ENCODE peak calls at places on chromosomes 1 and 21, in ten cellular contexts. Z is PC-3; U is spleen; Q is SJSA1; G is sigmoid colon; I is effector memory CD4-positive, alpha-beta T cell; D is BE2C; M is left ventricle myocardium inferior; Y is heart left ventricle; N is aorta. L is an unnamed sample. For H3K9me3 and H3K4me1, the result is how much of the 10 kb centered on the place peaks cover.

GRCh38 chr1:64093941-64094340 is 109.5 kb upstream of the UBE2U start:
- DNase-seq in M (no peak), I (no peak), Z (peak), D (no peak), N (no peak), G (no peak), Q (peak), Y (no peak), U (no peak), L (no peak)

GRCh38 chr1:205344010-205344808 is 12.5 kb downstream of the KLHDC8A start:
- DNase-seq in U (peak), N (peak), D (peak), Q (no peak), Z (no peak), M (no peak), G (no peak), I (no peak), Y (no peak), L (no peak)

GRCh38 chr1:175168782-175169181 is 23.8 kb downstream of the KIAA0040 start:
- DNase-seq in U (no peak), D (no peak), N (no peak), Y (no peak), G (no peak), Z (no peak), Q (no peak), I (no peak), M (no peak), L (no peak)

GRCh38 chr1:184480711-184481110 is 93.9 kb downstream of the C1orf21 start:
- DNase-seq in Z (no peak), G (no peak), M (no peak), D (no peak), U (no peak), Q (no peak), N (no peak), I (no peak), Y (no peak), L (no peak)

GRCh38 chr1:168195199-168196135 is 16.7 kb downstream of the TIPRL start:
- DNase-seq in Q (no peak), Y (no peak), Z (no peak), I (no peak), G (no peak), D (no peak), U (no peak), N (no peak), M (no peak), L (no peak)

GRCh38 chr1:175618559-175618958 is 124.8 kb downstream of the TNR start:
- DNase-seq in M (no peak), D (no peak), G (no peak), U (no peak), Q (no peak), I (no peak), Y (no peak), Z (no peak), N (no peak), L (no peak)

GRCh38 chr1:112540395-112540794 is 31.6 kb downstream of the WNT2B start:
- DNase-seq in I (no peak), G (no peak), Q (no peak), Z (no peak), Y (no peak), D (no peak), M (no peak), U (no peak), N (no peak), L (no peak)

GRCh38 chr1:117709398-117709797 is 103.5 kb downstream of the TENT5C start:
- DNase-seq in G (no peak), I (no peak), D (no peak), Q (peak), N (no peak), M (no peak), Z (no peak), U (no peak), Y (no peak), L (no peak)

GRCh38 chr1:236701782-236702181 is 15.5 kb downstream of the ACTN2 start:
- DNase-seq in Q (no peak), U (no peak), Y (no peak), D (no peak), G (no peak), Z (no peak), I (no peak), N (no peak), M (no peak), L (no peak)

GRCh38 chr1:85865183-85865582 is 156.9 kb upstream of the ZNHIT6 start:
- DNase-seq in Q (no peak), I (no peak), Y (no peak), G (no peak), M (no peak), U (no peak), Z (no peak), D (no peak), N (no peak), L (no peak)

GRCh38 chr21:42103843-42104242 is 32.7 kb downstream of the UMODL1 start:
- DNase-seq in G (no peak), N (no peak), U (no peak), D (no peak), Q (no peak), I (no peak), Z (no peak), M (no peak), Y (no peak), L (no peak)

GRCh38 chr1:211641942-211642341 is 33.5 kb downstream of the NEK2 start:
- DNase-seq in Y (no peak), U (no peak), D (no peak), N (no peak), I (no peak), G (no peak), Q (no peak), M (no peak), Z (no peak), L (no peak)

GRCh38 chr1:225658041-225658440 is 5.1 kb upstream of the ENAH start:
- DNase-seq in G (no peak), Z (no peak), I (no peak), N (no peak), Q (no peak), D (no peak), Y (no peak), U (no peak), M (no peak), L (no peak)

GRCh38 chr1:40058453-40059291 is 18.1 kb downstream of the CAP1 start:
- DNase-seq in U (no peak), G (no peak), D (no peak), Z (peak), Q (no peak), Y (no peak), M (no peak), I (no peak), N (no peak), L (no peak)

GRCh38 chr21:33202464-33203363 is 27.0 kb upstream of the IFNAR2 start:
- DNase-seq in U (no peak), I (no peak), N (no peak), D (no peak), G (no peak), Y (no peak), Z (no peak), Q (no peak), M (no peak), L (no peak)

GRCh38 chr1:202621446-202621845 is 88.8 kb downstream of the SYT2 start:
- DNase-seq in M (no peak), N (peak), Y (no peak), Q (no peak), G (no peak), Z (no peak), D (no peak), I (no peak), U (peak), L (no peak)

GRCh38 chr1:175152006-175152652 is 40.4 kb downstream of the KIAA0040 start:
- DNase-seq in Z (peak), M (peak), G (peak), D (peak), Q (peak), N (peak), I (peak), Y (no peak), U (peak), L (peak)

GRCh38 chr21:37564924-37565529 is 198.5 kb downstream of the DYRK1A start:
- DNase-seq in Z (peak), I (no peak), M (no peak), G (no peak), U (no peak), N (no peak), Q (peak), D (no peak), Y (no peak), L (no peak)

GRCh38 chr1:234597894-234598293 is 12.1 kb downstream of the IRF2BP2 start:
- DNase-seq in D (peak), G (no peak), N (no peak), Z (peak), Q (peak), U (no peak), M (peak), I (peak), Y (peak), L (peak)

GRCh38 chr1:222071313-222071886 is 329.5 kb upstream of the DUSP10 start:
- DNase-seq in D (no peak), G (no peak), I (no peak), Z (no peak), N (no peak), U (no peak), Q (no peak), Y (no peak), M (no peak), L (no peak)

GRCh38 chr1:23779826-23780371 is 1.7 kb downstream of the PITHD1 start:
- DNase-seq in I (no peak), U (no peak), D (no peak), N (no peak), Z (peak), Y (no peak), Q (peak), M (no peak), G (no peak), L (no peak)

GRCh38 chr1:157103283-157103682 is 3.7 kb upstream of the ETV3L start:
- DNase-seq in Q (no peak), Z (no peak), D (no peak), Y (no peak), G (peak), I (no peak), N (no peak), U (peak), M (no peak), L (no peak)

GRCh38 chr1:101996830-101997485 is at the start of gene OLFM3:
- DNase-seq in Y (peak), I (no peak), N (no peak), D (peak), Z (no peak), Q (peak), U (peak), G (no peak), M (no peak), L (peak)

GRCh38 chr1:8133657-8134430 is 107.7 kb upstream of the ERRFI1 start:
- DNase-seq in N (peak), Z (peak), Y (peak), Q (peak), I (no peak), G (peak), D (no peak), M (peak), U (no peak), L (peak)

GRCh38 chr1:152902676-152903075 is 5.7 kb upstream of the IVL start:
- DNase-seq in Y (no peak), M (no peak), Z (no peak), N (no peak), I (no peak), U (no peak), G (no peak), D (no peak), Q (no peak), L (no peak)

GRCh38 chr1:244836135-244836521 is 670 bp downstream of the COX20 start:
- DNase-seq in Z (peak), U (no peak), M (no peak), Q (peak), G (no peak), D (no peak), I (no peak), N (no peak), Y (no peak), L (peak)

GRCh38 chr1:151513626-151514101 is 2.5 kb downstream of the CGN start:
- DNase-seq in Q (no peak), Y (no peak), M (no peak), N (no peak), Z (peak), I (no peak), G (peak), U (no peak), D (peak), L (no peak)

GRCh38 chr21:41250519-41250918 is 66.1 kb upstream of the FAM3B start:
- DNase-seq in M (no peak), Z (peak), D (no peak), U (no peak), N (no peak), I (no peak), Y (no peak), G (no peak), Q (no peak), L (no peak)

GRCh38 chr1:63669151-63669961 is 76.1 kb downstream of the PGM1 start:
- DNase-seq in G (no peak), Z (no peak), N (no peak), U (no peak), I (no peak), D (no peak), Q (no peak), M (no peak), Y (no peak), L (no peak)

GRCh38 chr1:212010004-212010403 is 25.4 kb downstream of the INTS7 start:
- DNase-seq in I (no peak), Y (no peak), G (no peak), D (no peak), Z (no peak), Q (no peak), N (no peak), M (no peak), U (no peak), L (no peak)

GRCh38 chr1:33624261-33624990 is 152.0 kb downstream of the ZSCAN20 start:
- DNase-seq in N (no peak), G (no peak), D (no peak), U (no peak), M (no peak), Y (no peak), I (no peak), Q (no peak), Z (no peak), L (no peak)

GRCh38 chr1:33626801-33627200 is 154.4 kb downstream of the ZSCAN20 start:
- DNase-seq in Z (no peak), M (no peak), G (no peak), Y (no peak), Q (no peak), I (no peak), U (no peak), N (no peak), D (no peak), L (peak)

GRCh38 chr1:33623811-33624210 is 151.4 kb downstream of the ZSCAN20 start:
- DNase-seq in Y (no peak), M (no peak), I (no peak), U (no peak), Q (no peak), D (no peak), Z (no peak), G (no peak), N (no peak), L (no peak)

GRCh38 chr1:33624991-33625870 is 152.8 kb downstream of the ZSCAN20 start:
- DNase-seq in D (no peak), M (no peak), U (no peak), N (no peak), I (no peak), Z (no peak), Y (no peak), Q (no peak), G (no peak), L (peak)
- H3K9me3 ChIP-seq in D (under half), M (under half), U (under half), N (under half), I (under half), Z (under half), Y (under half), Q (under half), G (under half), L (under half)

DNA sequence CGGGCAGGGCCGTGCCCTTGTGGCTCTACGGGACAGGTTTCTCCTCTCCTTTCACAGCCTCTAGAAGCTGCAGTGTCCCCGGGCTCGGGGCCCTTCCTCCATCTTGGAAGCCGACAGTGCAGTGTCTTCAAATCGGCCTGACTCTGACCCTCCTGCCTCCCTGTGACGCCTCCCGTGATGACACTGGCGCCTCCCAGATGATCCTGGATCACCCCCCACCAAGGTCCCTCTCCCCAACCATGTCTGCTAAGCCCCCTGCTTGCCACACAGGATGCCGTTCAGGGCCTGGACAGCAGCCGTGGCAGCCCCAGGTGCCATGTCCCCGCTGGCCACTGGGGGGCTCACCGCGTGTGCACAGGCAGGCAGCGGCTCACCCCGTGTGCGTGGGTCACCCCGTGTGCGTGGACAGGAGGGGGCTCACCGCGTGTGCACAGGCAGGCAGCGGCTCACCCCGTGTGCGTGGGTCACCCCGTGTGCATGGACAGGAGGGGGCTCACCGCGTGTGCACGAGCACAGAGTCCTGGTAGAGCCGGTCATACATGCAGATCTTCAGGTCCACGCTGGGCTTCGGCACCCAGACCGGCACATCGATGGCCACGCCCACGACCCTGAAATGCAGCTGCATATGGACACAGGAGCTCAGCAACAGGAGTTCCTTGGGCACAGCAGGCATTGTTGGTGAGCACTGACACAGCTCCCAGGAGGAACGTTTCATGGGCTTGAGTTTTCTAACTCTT is 24.9 kb upstream of the TMEM52 start:
- DNase-seq in Q (peak), G (no peak), Y (no peak), M (no peak), Z (peak), N (peak), D (peak), I (no peak), U (peak), L (peak)
- H3K4me3 ChIP-seq in Q (no peak), G (peak), Y (no peak), M (peak), Z (peak), N (no peak), D (peak), I (no peak), U (peak), L (peak)

DNA sequence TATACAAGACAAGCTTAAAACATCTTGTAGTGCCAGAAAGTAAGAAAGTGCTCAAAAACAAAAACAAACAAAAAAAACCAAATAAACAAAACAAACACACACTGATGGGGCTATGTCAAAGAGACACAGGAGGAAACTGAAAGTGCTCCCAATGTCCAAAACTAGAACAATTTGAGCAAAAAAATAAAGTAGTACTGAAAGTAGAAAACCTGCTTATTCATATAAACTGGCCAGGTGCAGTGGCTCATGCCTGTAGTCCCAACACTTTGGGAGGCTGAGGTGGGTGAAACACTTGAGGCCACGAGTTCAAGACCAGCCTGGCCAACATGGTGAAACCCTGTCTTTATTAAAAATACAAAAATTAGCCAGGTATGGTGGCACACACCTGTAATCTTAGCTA is 129.9 kb downstream of the GLUL start:
- DNase-seq in Y (no peak), N (no peak), Z (no peak), U (no peak), G (no peak), M (no peak), I (no peak), D (no peak), Q (no peak), L (no peak)
- H3K4me1 ChIP-seq in Y (under half), N (under half), Z (under half), U (under half), G (under half), M (under half), I (under half), D (under half), Q (under half), L (under half)

DNA sequence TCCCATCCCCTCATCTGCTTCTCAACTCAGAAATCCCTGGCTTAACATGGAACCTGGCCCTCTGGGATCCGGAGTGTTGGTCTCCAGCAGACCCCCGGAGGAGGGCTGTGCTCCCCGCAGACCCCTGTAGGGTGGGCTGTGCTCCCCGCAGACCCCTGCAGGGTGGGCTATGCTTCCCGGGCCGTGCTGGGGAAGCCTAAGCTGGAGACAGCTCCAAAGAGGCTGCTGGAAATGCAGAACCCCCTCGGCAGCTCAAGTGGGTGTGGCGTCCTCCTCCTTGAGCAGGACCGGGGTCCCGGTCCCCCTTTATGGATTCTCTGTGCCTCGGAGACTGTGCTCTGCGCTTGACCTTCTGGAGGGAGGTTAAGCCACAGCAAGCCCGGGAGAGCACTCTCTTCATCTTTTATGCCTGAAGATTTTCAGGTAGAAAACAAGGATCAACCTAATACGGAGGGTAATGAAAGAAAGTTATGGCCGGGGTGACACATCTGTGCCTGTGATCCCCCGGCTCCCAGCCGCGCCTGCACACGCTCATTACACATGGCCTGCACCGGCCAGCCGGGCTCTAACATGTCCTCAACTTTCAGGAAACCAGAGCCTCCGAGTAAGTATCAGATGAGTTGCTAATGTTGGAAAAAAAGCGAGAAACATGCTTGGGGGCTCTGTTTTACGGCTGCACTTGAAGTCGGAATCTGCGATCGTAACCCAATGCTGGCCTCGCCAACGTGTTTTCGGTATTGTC is 87.7 kb upstream of the ACTRT2 start:
- DNase-seq in D (no peak), Q (no peak), Y (peak), G (no peak), M (no peak), Z (no peak), N (peak), I (no peak), U (peak), L (no peak)
- H3K9me3 ChIP-seq in D (under half), Q (under half), Y (under half), G (under half), M (under half), Z (under half), N (under half), I (under half), U (under half), L (under half)

DNA sequence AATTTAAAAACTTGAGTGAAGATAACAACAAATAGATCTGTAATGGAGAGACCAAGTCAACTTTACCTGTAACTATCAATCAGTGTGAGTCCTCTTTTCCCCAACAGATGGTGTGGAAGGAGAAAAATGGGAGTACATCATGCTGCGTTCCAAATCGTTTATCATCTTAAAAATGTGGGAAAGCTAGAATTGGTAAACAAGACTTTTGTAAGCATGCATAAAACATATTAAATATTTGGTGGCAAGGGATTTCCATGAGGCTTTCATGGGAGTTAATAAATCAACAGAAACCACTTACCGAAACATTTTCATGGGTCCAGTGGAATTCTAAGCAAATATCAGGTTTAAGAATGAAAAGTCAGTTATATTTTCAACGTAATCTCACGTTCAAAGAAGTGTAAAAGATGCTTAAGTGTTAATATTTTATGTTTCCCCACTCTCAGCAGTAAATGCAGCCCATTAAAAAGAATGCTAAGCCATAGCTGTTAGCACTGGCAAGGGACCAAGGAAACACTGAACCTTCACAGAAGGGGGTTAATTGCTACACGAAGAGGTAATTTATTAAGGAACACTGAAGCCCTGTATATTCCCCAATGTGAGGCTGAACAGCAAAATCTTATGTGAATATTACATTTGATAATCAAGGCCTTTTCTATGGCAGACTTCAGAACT is 117.0 kb downstream of the ZC3H11B start:
- DNase-seq in Q (no peak), Z (no peak), D (no peak), M (no peak), I (no peak), G (no peak), N (no peak), U (no peak), Y (no peak), L (no peak)
- H3K4me3 ChIP-seq in Q (no peak), Z (no peak), D (no peak), M (no peak), I (no peak), G (no peak), N (no peak), U (no peak), Y (no peak), L (no peak)

L was measured in SJCRH30.